ENCODE peak calls at places on chromosome 13, in six cellular contexts. G is uterus; F is naive thymus-derived CD4-positive, alpha-beta T cell; A is A549; S is pancreas; Y is dorsolateral prefrontal cortex. R is an unnamed sample.

GRCh38 chr13:106156468-106156867 is 379.0 kb downstream of the EFNB2 start:
- DNase-seq in G (peak; percentile 19), F (no peak), A (no peak), S (no peak), Y (no peak), R (no peak)

GRCh38 chr13:81986308-81986707 is 1645.4 kb upstream of the SPRY2 start:
- DNase-seq in G (no peak), F (no peak), A (no peak), S (no peak), Y (no peak), R (no peak)

GRCh38 chr13:33775339-33776108 is 42.4 kb upstream of the RFC3 start:
- DNase-seq in G (no peak), F (no peak), A (no peak), S (no peak), Y (no peak), R (no peak)

GRCh38 chr13:52001120-52001731 is 10.0 kb downstream of the ATP7B start:
- DNase-seq in G (no peak), F (no peak), A (peak; percentile 46), S (no peak), Y (no peak), R (no peak)

GRCh38 chr13:27139565-27139964 is 32.0 kb downstream of the USP12 start:
- DNase-seq in G (no peak), F (no peak), A (no peak), S (no peak), Y (no peak), R (no peak)

GRCh38 chr13:90455861-90456260 is 891.6 kb upstream of the MIR17HG start:
- DNase-seq in G (no peak), F (no peak), A (no peak), S (no peak), Y (no peak), R (no peak)

GRCh38 chr13:97911311-97912138 is 42.0 kb upstream of the IPO5 start:
- DNase-seq in G (no peak), F (no peak), A (peak; percentile 17), S (no peak), Y (peak; percentile 59), R (no peak)

GRCh38 chr13:78602561-78603239 is 652 bp downstream of the POU4F1 start:
- DNase-seq in G (no peak), F (peak; percentile 31), A (no peak), S (no peak), Y (no peak), R (no peak)

GRCh38 chr13:93080166-93080565 is 146.4 kb upstream of the GPC6 start:
- DNase-seq in G (no peak), F (no peak), A (no peak), S (no peak), Y (no peak), R (no peak)

GRCh38 chr13:106063591-106064308 is 471.7 kb downstream of the EFNB2 start:
- DNase-seq in G (no peak), F (no peak), A (no peak), S (no peak), Y (no peak), R (no peak)

GRCh38 chr13:71864981-71865857 is 1.8 kb downstream of the DACH1 start:
- DNase-seq in G (peak; percentile 14), F (peak; percentile 21), A (no peak), S (peak; percentile 69), Y (no peak), R (no peak)

GRCh38 chr13:94312511-94313191 is 166.8 kb downstream of the DCT start:
- DNase-seq in G (no peak), F (no peak), A (no peak), S (no peak), Y (no peak), R (no peak)

GRCh38 chr13:65093352-65093751 is 2136.8 kb downstream of the PCDH9 start:
- DNase-seq in G (no peak), F (no peak), A (no peak), S (no peak), Y (no peak), R (no peak)

GRCh38 chr13:71760226-71760591 is 106.8 kb downstream of the DACH1 start:
- DNase-seq in G (no peak), F (no peak), A (no peak), S (no peak), Y (no peak), R (no peak)

GRCh38 chr13:60226507-60226906 is 62.8 kb upstream of the DIAPH3 start:
- DNase-seq in G (no peak), F (no peak), A (no peak), S (no peak), Y (no peak), R (no peak)

GRCh38 chr13:112453207-112453829 is 77.2 kb downstream of the SPACA7 start:
- DNase-seq in G (no peak), F (peak; percentile 11), A (no peak), S (no peak), Y (no peak), R (no peak)

GRCh38 chr13:85995788-85996418 is 196.7 kb upstream of the SLITRK6 start:
- DNase-seq in G (no peak), F (no peak), A (no peak), S (no peak), Y (no peak), R (no peak)

GRCh38 chr13:27355894-27356293 is 68.5 kb upstream of the GTF3A start:
- DNase-seq in G (no peak), F (no peak), A (no peak), S (no peak), Y (no peak), R (no peak)

GRCh38 chr13:99215466-99215865 is 14.8 kb downstream of the UBAC2 start:
- DNase-seq in G (no peak), F (peak; percentile 57), A (no peak), S (no peak), Y (no peak), R (no peak)

GRCh38 chr13:98517576-98518310 is 59.2 kb downstream of the STK24 start:
- DNase-seq in G (no peak), F (no peak), A (no peak), S (no peak), Y (no peak), R (no peak)

GRCh38 chr13:37869506-37869755 is 141 bp downstream of the TRPC4 start:
- DNase-seq in G (no peak), F (no peak), A (no peak), S (peak; percentile 58), Y (no peak), R (no peak)

GRCh38 chr13:91546865-91547264 is 148.4 kb downstream of the GPC5 start:
- DNase-seq in G (no peak), F (no peak), A (no peak), S (no peak), Y (no peak), R (no peak)

GRCh38 chr13:75877092-75877491 is 241.0 kb downstream of the LMO7 start:
- DNase-seq in G (no peak), F (no peak), A (no peak), S (no peak), Y (no peak), R (no peak)

GRCh38 chr13:75876371-75877050 is 240.4 kb downstream of the LMO7 start:
- DNase-seq in G (peak; percentile 49), F (peak; percentile 34), A (peak; percentile 33), S (no peak), Y (no peak), R (no peak)

GRCh38 chr13:75873499-75873898 is 237.4 kb downstream of the LMO7 start:
- DNase-seq in G (no peak), F (no peak), A (no peak), S (no peak), Y (no peak), R (no peak)

GRCh38 chr13:75872970-75873369 is 236.8 kb downstream of the LMO7 start:
- DNase-seq in G (no peak), F (no peak), A (no peak), S (no peak), Y (no peak), R (no peak)

DNA sequence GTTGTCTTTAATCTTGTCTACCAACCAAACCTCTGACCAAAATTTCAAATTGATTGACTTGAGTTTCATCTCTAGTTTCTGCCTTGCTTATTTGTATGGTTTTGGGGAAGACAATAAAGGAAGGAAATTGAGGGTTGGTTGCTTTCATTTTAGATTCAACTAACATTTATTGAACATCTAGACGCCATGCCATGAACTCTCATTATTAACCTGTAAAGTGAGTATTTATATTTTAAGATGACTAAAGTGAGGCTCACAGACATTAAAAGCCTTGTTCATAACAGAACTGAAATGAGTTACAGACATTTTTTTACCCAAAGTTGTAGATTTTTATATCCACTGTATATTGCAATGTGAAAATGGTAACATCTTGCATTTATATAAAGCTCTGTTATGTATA is 239.3 kb downstream of the LMO7 start:
- DNase-seq in G (no peak), F (no peak), A (no peak), S (no peak), Y (no peak), R (no peak)
- H3K27ac ChIP-seq in G (no peak overlapping the region), F (no peak overlapping the region), A (no peak overlapping the region), S (no peak overlapping the region), Y (no peak overlapping the region), R (no peak overlapping the region)

GRCh38 chr13:40146586-40147240 is 491.3 kb downstream of the COG6 start:
- DNase-seq in G (no peak), F (no peak), A (no peak), S (no peak), Y (no peak), R (no peak)

GRCh38 chr13:40152145-40152544 is 496.7 kb downstream of the COG6 start:
- DNase-seq in G (no peak), F (no peak), A (peak; percentile 8), S (no peak), Y (no peak), R (no peak)

GRCh38 chr13:40148103-40148502 is 492.6 kb downstream of the COG6 start:
- DNase-seq in G (no peak), F (no peak), A (no peak), S (no peak), Y (no peak), R (no peak)

GRCh38 chr13:40148742-40149141 is 493.3 kb downstream of the COG6 start:
- DNase-seq in G (no peak), F (no peak), A (no peak), S (no peak), Y (no peak), R (no peak)

DNA sequence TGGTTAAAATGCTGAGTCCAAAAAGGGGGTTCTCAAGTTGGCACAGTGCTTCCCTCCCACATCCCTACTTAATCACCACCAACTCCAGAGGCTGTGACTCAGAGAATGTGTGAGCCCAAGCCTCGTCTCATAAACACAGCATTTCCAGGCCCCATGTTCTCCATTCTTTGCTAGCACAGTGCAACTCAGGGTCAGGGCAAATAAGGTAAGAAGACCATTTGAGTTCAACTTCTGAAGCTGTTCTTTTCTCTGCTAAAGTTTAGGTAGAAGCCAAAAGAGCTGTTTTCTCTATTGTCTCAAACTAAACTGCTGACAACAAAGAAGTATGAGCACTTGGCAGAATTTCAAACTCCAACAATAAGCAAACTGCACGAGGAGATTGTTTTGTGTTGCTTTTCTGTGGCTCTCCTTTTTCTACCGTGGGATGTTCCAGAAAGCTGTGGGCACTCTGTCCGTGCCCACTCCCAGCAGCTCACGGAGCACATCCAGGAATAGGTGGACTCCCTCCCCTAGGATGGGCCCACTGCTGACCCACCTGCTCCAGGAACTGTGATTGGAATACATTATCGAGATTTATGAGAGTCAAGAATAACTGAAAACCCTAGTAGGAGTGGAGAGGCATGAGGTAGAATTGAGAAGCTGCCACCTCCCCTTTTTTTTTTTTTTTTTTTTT is 494.3 kb downstream of the COG6 start:
- DNase-seq in G (peak; percentile 89), F (no peak), A (peak; percentile 7), S (no peak), Y (no peak), R (peak; percentile 11)
- H3K27ac ChIP-seq in G (peak overlapping the region; percentile 85), F (no peak overlapping the region), A (peak overlapping the region; percentile 38), S (no peak overlapping the region), Y (peak overlapping the region; percentile 48), R (peak overlapping the region; percentile 92)

GRCh38 chr13:23320926-23321533 is 112.5 kb downstream of the SACS start:
- DNase-seq in G (no peak), F (no peak), A (no peak), S (no peak), Y (no peak), R (no peak)
- H3K27ac ChIP-seq in G (no peak overlapping the region), F (no peak overlapping the region), A (peak overlapping the region; percentile 79), S (no peak overlapping the region), Y (no peak overlapping the region), R (no peak overlapping the region)

GRCh38 chr13:110455444-110455843 is 106.1 kb downstream of the RAB20 start:
- DNase-seq in G (no peak), F (no peak), A (no peak), S (no peak), Y (no peak), R (no peak)
- H3K27ac ChIP-seq in G (no peak overlapping the region), F (no peak overlapping the region), A (no peak overlapping the region), S (no peak overlapping the region), Y (no peak overlapping the region), R (no peak overlapping the region)